ENCODE peak calls at places on chromosome 7, in six cellular contexts. One of them, this sample, is unnamed.

GRCh38 chr7:93327006-93327633 is 95.0 kb downstream of the VPS50 start:
- DNase-seq in left ventricle myocardium superior: no peak
- DNase-seq in OCI-LY7: no peak
- DNase-seq in fibroblast of pulmonary artery: peak
- DNase-seq in stimulated activated CD8-positive, alpha-beta memory T cell treated with anti-CD3 and anti-CD28 coated beads, Interleukin-7, amount 100 ng/mL, for 24 hours: no peak
- DNase-seq in HTR-8/SVneo: peak
- DNase-seq in this sample: no peak

GRCh38 chr7:17546206-17546998 is 247.9 kb downstream of the AHR start:
- DNase-seq in OCI-LY7: no peak
- DNase-seq in stimulated activated CD8-positive, alpha-beta memory T cell treated with anti-CD3 and anti-CD28 coated beads, Interleukin-7, amount 100 ng/mL, for 24 hours: no peak
- DNase-seq in fibroblast of pulmonary artery: peak
- DNase-seq in HTR-8/SVneo: no peak
- DNase-seq in left ventricle myocardium superior: no peak
- DNase-seq in this sample: no peak

GRCh38 chr7:47950714-47951113 is 2.4 kb upstream of the PKD1L1 start:
- DNase-seq in HTR-8/SVneo: no peak
- DNase-seq in stimulated activated CD8-positive, alpha-beta memory T cell treated with anti-CD3 and anti-CD28 coated beads, Interleukin-7, amount 100 ng/mL, for 24 hours: no peak
- DNase-seq in fibroblast of pulmonary artery: peak
- DNase-seq in left ventricle myocardium superior: peak
- DNase-seq in OCI-LY7: no peak
- DNase-seq in this sample: no peak

GRCh38 chr7:16550671-16551070 is 24.0 kb downstream of the LRRC72 start:
- DNase-seq in OCI-LY7: no peak
- DNase-seq in HTR-8/SVneo: no peak
- DNase-seq in fibroblast of pulmonary artery: no peak
- DNase-seq in stimulated activated CD8-positive, alpha-beta memory T cell treated with anti-CD3 and anti-CD28 coated beads, Interleukin-7, amount 100 ng/mL, for 24 hours: no peak
- DNase-seq in left ventricle myocardium superior: no peak
- DNase-seq in this sample: no peak

GRCh38 chr7:46694058-46694457 is 773.0 kb upstream of the IGFBP3 start:
- DNase-seq in left ventricle myocardium superior: no peak
- DNase-seq in stimulated activated CD8-positive, alpha-beta memory T cell treated with anti-CD3 and anti-CD28 coated beads, Interleukin-7, amount 100 ng/mL, for 24 hours: no peak
- DNase-seq in HTR-8/SVneo: no peak
- DNase-seq in fibroblast of pulmonary artery: no peak
- DNase-seq in OCI-LY7: no peak
- DNase-seq in this sample: no peak

GRCh38 chr7:3482147-3482921 is 181.3 kb downstream of the SDK1 start:
- DNase-seq in fibroblast of pulmonary artery: peak
- DNase-seq in left ventricle myocardium superior: no peak
- DNase-seq in OCI-LY7: peak
- DNase-seq in stimulated activated CD8-positive, alpha-beta memory T cell treated with anti-CD3 and anti-CD28 coated beads, Interleukin-7, amount 100 ng/mL, for 24 hours: no peak
- DNase-seq in HTR-8/SVneo: peak
- DNase-seq in this sample: no peak

GRCh38 chr7:132546366-132547145 is 29.7 kb downstream of the PLXNA4 start:
- DNase-seq in fibroblast of pulmonary artery: no peak
- DNase-seq in left ventricle myocardium superior: no peak
- DNase-seq in stimulated activated CD8-positive, alpha-beta memory T cell treated with anti-CD3 and anti-CD28 coated beads, Interleukin-7, amount 100 ng/mL, for 24 hours: no peak
- DNase-seq in OCI-LY7: no peak
- DNase-seq in HTR-8/SVneo: no peak
- DNase-seq in this sample: no peak

GRCh38 chr7:39950473-39951155 is 558 bp downstream of the CDK13 start:
- DNase-seq in stimulated activated CD8-positive, alpha-beta memory T cell treated with anti-CD3 and anti-CD28 coated beads, Interleukin-7, amount 100 ng/mL, for 24 hours: peak
- DNase-seq in left ventricle myocardium superior: peak
- DNase-seq in OCI-LY7: peak
- DNase-seq in HTR-8/SVneo: no peak
- DNase-seq in fibroblast of pulmonary artery: peak
- DNase-seq in this sample: peak

GRCh38 chr7:93307131-93307660 is 75.0 kb downstream of the VPS50 start:
- DNase-seq in HTR-8/SVneo: no peak
- DNase-seq in stimulated activated CD8-positive, alpha-beta memory T cell treated with anti-CD3 and anti-CD28 coated beads, Interleukin-7, amount 100 ng/mL, for 24 hours: no peak
- DNase-seq in left ventricle myocardium superior: no peak
- DNase-seq in OCI-LY7: no peak
- DNase-seq in fibroblast of pulmonary artery: peak
- DNase-seq in this sample: no peak

GRCh38 chr7:86629-87028 is 105.7 kb upstream of the FAM20C start:
- DNase-seq in fibroblast of pulmonary artery: no peak
- DNase-seq in stimulated activated CD8-positive, alpha-beta memory T cell treated with anti-CD3 and anti-CD28 coated beads, Interleukin-7, amount 100 ng/mL, for 24 hours: no peak
- DNase-seq in left ventricle myocardium superior: peak
- DNase-seq in OCI-LY7: no peak
- DNase-seq in HTR-8/SVneo: no peak
- DNase-seq in this sample: no peak

GRCh38 chr7:132078891-132079735 is 497.2 kb downstream of the PLXNA4 start:
- DNase-seq in left ventricle myocardium superior: no peak
- DNase-seq in HTR-8/SVneo: no peak
- DNase-seq in fibroblast of pulmonary artery: no peak
- DNase-seq in OCI-LY7: no peak
- DNase-seq in stimulated activated CD8-positive, alpha-beta memory T cell treated with anti-CD3 and anti-CD28 coated beads, Interleukin-7, amount 100 ng/mL, for 24 hours: no peak
- DNase-seq in this sample: no peak

GRCh38 chr7:5553298-5553877 is 129.8 kb upstream of the TNRC18 start:
- DNase-seq in left ventricle myocardium superior: no peak
- DNase-seq in OCI-LY7: no peak
- DNase-seq in stimulated activated CD8-positive, alpha-beta memory T cell treated with anti-CD3 and anti-CD28 coated beads, Interleukin-7, amount 100 ng/mL, for 24 hours: no peak
- DNase-seq in HTR-8/SVneo: no peak
- DNase-seq in fibroblast of pulmonary artery: no peak
- DNase-seq in this sample: no peak

GRCh38 chr7:155459133-155459866 is 1.4 kb downstream of the EN2 start:
- DNase-seq in stimulated activated CD8-positive, alpha-beta memory T cell treated with anti-CD3 and anti-CD28 coated beads, Interleukin-7, amount 100 ng/mL, for 24 hours: no peak
- DNase-seq in OCI-LY7: no peak
- DNase-seq in fibroblast of pulmonary artery: no peak
- DNase-seq in HTR-8/SVneo: no peak
- DNase-seq in left ventricle myocardium superior: no peak
- DNase-seq in this sample: no peak

GRCh38 chr7:134908289-134908688 is 78.0 kb upstream of the AGBL3 start:
- DNase-seq in OCI-LY7: no peak
- DNase-seq in HTR-8/SVneo: no peak
- DNase-seq in left ventricle myocardium superior: no peak
- DNase-seq in fibroblast of pulmonary artery: no peak
- DNase-seq in stimulated activated CD8-positive, alpha-beta memory T cell treated with anti-CD3 and anti-CD28 coated beads, Interleukin-7, amount 100 ng/mL, for 24 hours: no peak
- DNase-seq in this sample: no peak

GRCh38 chr7:25659841-25660240 is 431.6 kb upstream of the NPVF start:
- DNase-seq in stimulated activated CD8-positive, alpha-beta memory T cell treated with anti-CD3 and anti-CD28 coated beads, Interleukin-7, amount 100 ng/mL, for 24 hours: no peak
- DNase-seq in OCI-LY7: no peak
- DNase-seq in fibroblast of pulmonary artery: no peak
- DNase-seq in left ventricle myocardium superior: no peak
- DNase-seq in HTR-8/SVneo: no peak
- DNase-seq in this sample: no peak

GRCh38 chr7:22346383-22347107 is 10.4 kb downstream of the RAPGEF5 start:
- DNase-seq in OCI-LY7: peak
- DNase-seq in HTR-8/SVneo: no peak
- DNase-seq in stimulated activated CD8-positive, alpha-beta memory T cell treated with anti-CD3 and anti-CD28 coated beads, Interleukin-7, amount 100 ng/mL, for 24 hours: no peak
- DNase-seq in fibroblast of pulmonary artery: no peak
- DNase-seq in left ventricle myocardium superior: no peak
- DNase-seq in this sample: no peak

This sample was measured in stimulated activated CD4-positive, alpha-beta T cell treated with anti-CD3 and anti-CD28 coated beads, Interleukin-4, amount 100 ng/mL, for 48 hours.